ENCODE peak calls at places on chromosomes 12 and 14, in eight cellular contexts. U is fibroblast of lung, F is IMR-90, K is AG04450, N is upper lobe of right lung, C is caudate nucleus, W is A549, G is neuronal stem cell. P is an unnamed sample.

GRCh38 chr14:93005135-93005813 is 82.3 kb downstream of the CHGA start:
- DNase-seq in W (no peak), C (no peak), U (no peak), F (no peak), N (no peak), K (no peak), G (no peak), P (no peak)

GRCh38 chr14:37230551-37231194 is 32.9 kb downstream of the MIPOL1 start:
- DNase-seq in G (peak; percentile 39), W (peak; percentile 35), N (no peak), U (peak; percentile 57), K (peak; percentile 38), F (peak; percentile 77), C (no peak), P (peak; percentile 63)

GRCh38 chr12:97396989-97397388 is 65.6 kb upstream of the RMST start:
- DNase-seq in W (no peak), F (no peak), U (no peak), K (no peak), G (peak; percentile 57), N (no peak), C (no peak), P (no peak)

GRCh38 chr12:131816495-131816894 is 11.7 kb upstream of the MMP17 start:
- DNase-seq in K (no peak), U (no peak), G (no peak), C (no peak), W (no peak), N (no peak), F (no peak), P (no peak)

GRCh38 chr12:47071241-47071852 is 8.1 kb upstream of the PCED1B start:
- DNase-seq in K (no peak), F (no peak), G (peak; percentile 35), U (no peak), N (no peak), C (no peak), W (no peak), P (no peak)

GRCh38 chr12:121580959-121581680 is at the start of gene KDM2B:
- DNase-seq in K (no peak), F (peak; percentile 67), N (no peak), W (no peak), C (no peak), U (peak; percentile 64), G (peak; percentile 54), P (peak; percentile 40)

GRCh38 chr14:22422238-22422637 is 166.8 kb downstream of the DAD1 start:
- DNase-seq in N (no peak), G (no peak), W (no peak), K (no peak), F (no peak), U (no peak), C (no peak), P (no peak)

GRCh38 chr12:106296179-106296877 is 6.2 kb upstream of the TCP11L2 start:
- DNase-seq in U (peak; percentile 81), F (peak; percentile 91), G (no peak), N (no peak), W (peak; percentile 39), K (no peak), C (no peak), P (peak; percentile 65)

GRCh38 chr12:93361159-93361919 is 16.4 kb upstream of the NUDT4 start:
- DNase-seq in W (no peak), C (no peak), G (no peak), U (peak; percentile 92), F (peak; percentile 39), N (no peak), K (no peak), P (no peak)

GRCh38 chr12:5442251-5443006 is 10.5 kb downstream of the NTF3 start:
- DNase-seq in F (peak; percentile 73), W (peak; percentile 24), G (peak; percentile 29), U (peak; percentile 57), N (no peak), K (no peak), C (no peak), P (peak; percentile 67)

GRCh38 chr12:128204725-128205124 is 62.2 kb upstream of the TMEM132C start:
- DNase-seq in C (no peak), N (no peak), W (no peak), G (no peak), F (no peak), K (no peak), U (no peak), P (no peak)

GRCh38 chr14:35234007-35234406 is 58.2 kb upstream of the PSMA6 start:
- DNase-seq in F (peak; percentile 54), U (peak; percentile 34), C (no peak), W (no peak), G (no peak), N (no peak), K (no peak), P (no peak)

GRCh38 chr14:54815016-54815415 is 87.6 kb downstream of the GCH1 start:
- DNase-seq in W (no peak), N (no peak), C (no peak), U (peak; percentile 67), F (peak; percentile 20), K (no peak), G (no peak), P (no peak)

GRCh38 chr14:71358209-71358931 is 451.1 kb downstream of the PCNX1 start:
- DNase-seq in K (peak; percentile 66), U (peak; percentile 54), C (no peak), G (no peak), W (no peak), N (no peak), F (peak; percentile 82), P (no peak)

GRCh38 chr12:46677749-46678148 is 148.0 kb downstream of the SLC38A4 start:
- DNase-seq in U (peak; percentile 43), W (peak; percentile 33), K (no peak), C (no peak), F (peak; percentile 55), N (no peak), G (no peak), P (no peak)

GRCh38 chr12:22412581-22412980 is 78.1 kb upstream of the ST8SIA1 start:
- DNase-seq in G (no peak), U (no peak), N (no peak), F (no peak), K (no peak), W (no peak), C (no peak), P (no peak)

GRCh38 chr14:102590667-102591099 is 1.8 kb upstream of the RCOR1 start:
- DNase-seq in N (no peak), F (peak; percentile 23), G (no peak), C (no peak), W (peak; percentile 72), K (no peak), U (peak; percentile 35), P (no peak)

GRCh38 chr12:107448198-107448597 is 237.4 kb upstream of the PWP1 start:
- DNase-seq in N (no peak), G (peak; percentile 15), U (no peak), K (no peak), W (no peak), F (peak; percentile 5), C (no peak), P (peak; percentile 18)

GRCh38 chr14:99595034-99595433 is 9.0 kb downstream of the CCDC85C start:
- DNase-seq in W (no peak), U (no peak), C (no peak), N (no peak), F (no peak), K (no peak), G (no peak), P (no peak)

GRCh38 chr12:94282675-94283074 is 134.3 kb downstream of the PLXNC1 start:
- DNase-seq in U (no peak), W (no peak), K (no peak), C (no peak), N (peak; percentile 80), G (no peak), F (no peak), P (no peak)

GRCh38 chr14:29652586-29652985 is 275.1 kb downstream of the PRKD1 start:
- DNase-seq in C (no peak), W (no peak), K (no peak), N (no peak), F (peak; percentile 6), U (peak; percentile 45), G (no peak), P (no peak)

GRCh38 chr12:75702477-75703093 is 191.2 kb upstream of the KRR1 start:
- DNase-seq in K (no peak), F (no peak), N (no peak), C (no peak), U (no peak), W (no peak), G (no peak), P (no peak)
- H3K27ac ChIP-seq in K (no peak overlapping the region), F (no peak overlapping the region), N (no peak overlapping the region), C (no peak overlapping the region), U (no peak overlapping the region), W (no peak overlapping the region), G (no peak overlapping the region), P (no peak overlapping the region)

DNA sequence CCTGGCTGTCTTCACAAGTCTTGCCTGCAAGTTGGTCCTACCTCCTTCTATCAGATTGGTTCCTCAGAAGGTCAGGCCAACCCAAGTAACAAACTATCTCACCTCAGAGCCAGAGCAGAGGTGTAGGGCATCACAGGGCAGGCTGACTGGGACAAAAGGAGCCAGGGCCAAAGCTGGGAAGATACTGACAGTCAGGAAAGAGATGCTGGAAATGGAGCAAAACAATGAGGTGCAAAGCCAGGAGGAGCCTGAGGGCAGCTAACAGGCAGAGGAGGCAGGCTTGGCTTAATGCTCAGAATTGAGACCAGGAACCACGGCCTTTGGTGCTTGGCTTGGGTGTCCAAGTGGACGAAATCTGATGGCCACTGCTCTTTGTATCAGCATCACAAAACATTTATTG is 68.4 kb upstream of the PNMA1 start:
- DNase-seq in C (no peak), K (no peak), W (no peak), G (no peak), N (no peak), F (no peak), U (no peak), P (no peak)
- H3K27ac ChIP-seq in C (no peak overlapping the region), K (no peak overlapping the region), W (no peak overlapping the region), G (no peak overlapping the region), N (peak overlapping the region; percentile 98), F (no peak overlapping the region), U (peak overlapping the region; percentile 21), P (no peak overlapping the region)

DNA sequence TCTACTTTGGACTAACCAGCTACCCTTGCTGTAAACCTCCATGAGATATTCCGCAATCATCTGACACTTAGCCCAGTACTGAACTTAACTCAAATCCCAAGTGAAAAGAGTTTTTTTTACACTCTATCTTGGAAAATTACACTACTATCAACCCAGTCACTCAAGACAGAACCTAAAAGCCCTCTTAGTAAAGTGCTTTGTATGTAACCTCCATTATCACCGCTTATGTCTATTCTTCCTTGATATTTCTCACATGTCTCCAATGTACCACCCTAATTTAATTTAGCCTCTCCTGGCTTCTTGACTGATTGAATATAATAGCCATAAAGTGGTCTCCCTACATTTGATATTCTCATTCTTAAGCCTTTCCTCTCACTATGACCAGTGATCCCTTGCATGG is 168.8 kb upstream of the SYT1 start:
- DNase-seq in F (no peak), W (no peak), K (no peak), U (no peak), N (no peak), C (no peak), G (no peak), P (no peak)
- H3K27ac ChIP-seq in F (no peak overlapping the region), W (no peak overlapping the region), K (no peak overlapping the region), U (no peak overlapping the region), N (no peak overlapping the region), C (no peak overlapping the region), G (no peak overlapping the region), P (no peak overlapping the region)

DNA sequence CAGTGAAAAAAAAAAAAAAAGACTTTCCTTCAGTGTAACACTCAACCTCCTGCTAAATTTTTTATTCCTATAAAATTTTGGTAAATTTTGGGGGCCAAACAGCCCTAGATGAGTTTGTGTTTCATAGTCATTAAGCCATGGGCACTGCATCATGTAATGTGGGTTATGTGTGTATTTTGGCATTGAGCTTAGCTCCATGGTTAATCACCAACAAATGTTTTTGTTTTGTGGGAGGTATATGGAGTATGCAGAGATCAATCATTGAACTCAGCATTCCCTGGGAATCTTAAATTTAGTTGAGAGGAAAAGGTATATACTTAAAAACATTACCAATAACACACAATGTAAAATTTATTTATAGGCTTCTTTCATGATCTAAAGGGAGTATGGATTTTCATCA is 8.5 kb upstream of the ARMH4 start:
- DNase-seq in W (no peak), K (no peak), N (no peak), C (no peak), F (no peak), U (no peak), G (no peak), P (no peak)
- H3K27ac ChIP-seq in W (no peak overlapping the region), K (no peak overlapping the region), N (no peak overlapping the region), C (no peak overlapping the region), F (no peak overlapping the region), U (no peak overlapping the region), G (no peak overlapping the region), P (no peak overlapping the region)